ENCODE peak calls at places on chromosome 14, in nine cellular contexts. One of them, this sample, is unnamed.

GRCh38 chr14:79325071-79325470 is 886.2 kb downstream of the DIO2 start:
- DNase-seq in HT-29: no peak
- DNase-seq in head of caudate nucleus: no peak
- DNase-seq in effector memory CD8-positive, alpha-beta T cell: no peak
- DNase-seq in posterior cingulate gyrus: no peak
- DNase-seq in SK-N-SH: no peak
- DNase-seq in activated CD4-positive, alpha-beta T cell treated with anti-CD3 and anti-CD28 coated beads for 1 hour: no peak
- DNase-seq in activated CD4-positive, alpha-beta memory T cell treated with anti-CD3 and anti-CD28 coated beads, Interleukin-2, amount 10 ng/mL, durations not matched to agents 7 days and 5 days: no peak
- DNase-seq in gastrocnemius medialis: no peak
- DNase-seq in this sample: no peak

GRCh38 chr14:102525213-102526143 is 15.9 kb upstream of the ANKRD9 start:
- DNase-seq in SK-N-SH: no peak
- DNase-seq in head of caudate nucleus: no peak
- DNase-seq in activated CD4-positive, alpha-beta memory T cell treated with anti-CD3 and anti-CD28 coated beads, Interleukin-2, amount 10 ng/mL, durations not matched to agents 7 days and 5 days: peak; percentile 61
- DNase-seq in activated CD4-positive, alpha-beta T cell treated with anti-CD3 and anti-CD28 coated beads for 1 hour: no peak
- DNase-seq in posterior cingulate gyrus: no peak
- DNase-seq in HT-29: peak; percentile 55
- DNase-seq in gastrocnemius medialis: no peak
- DNase-seq in effector memory CD8-positive, alpha-beta T cell: peak; percentile 42
- DNase-seq in this sample: no peak

GRCh38 chr14:90275820-90276219 is 19.5 kb downstream of the PSMC1 start:
- DNase-seq in activated CD4-positive, alpha-beta memory T cell treated with anti-CD3 and anti-CD28 coated beads, Interleukin-2, amount 10 ng/mL, durations not matched to agents 7 days and 5 days: peak; percentile 24
- DNase-seq in head of caudate nucleus: no peak
- DNase-seq in gastrocnemius medialis: no peak
- DNase-seq in activated CD4-positive, alpha-beta T cell treated with anti-CD3 and anti-CD28 coated beads for 1 hour: no peak
- DNase-seq in SK-N-SH: no peak
- DNase-seq in posterior cingulate gyrus: peak; percentile 81
- DNase-seq in effector memory CD8-positive, alpha-beta T cell: no peak
- DNase-seq in HT-29: no peak
- DNase-seq in this sample: no peak

GRCh38 chr14:86003998-86004397 is 474.1 kb downstream of the FLRT2 start:
- DNase-seq in activated CD4-positive, alpha-beta memory T cell treated with anti-CD3 and anti-CD28 coated beads, Interleukin-2, amount 10 ng/mL, durations not matched to agents 7 days and 5 days: no peak
- DNase-seq in gastrocnemius medialis: no peak
- DNase-seq in effector memory CD8-positive, alpha-beta T cell: no peak
- DNase-seq in HT-29: no peak
- DNase-seq in activated CD4-positive, alpha-beta T cell treated with anti-CD3 and anti-CD28 coated beads for 1 hour: no peak
- DNase-seq in SK-N-SH: no peak
- DNase-seq in posterior cingulate gyrus: no peak
- DNase-seq in head of caudate nucleus: no peak
- DNase-seq in this sample: no peak

GRCh38 chr14:64855732-64856527 is 23.8 kb downstream of the SPTB start:
- DNase-seq in activated CD4-positive, alpha-beta memory T cell treated with anti-CD3 and anti-CD28 coated beads, Interleukin-2, amount 10 ng/mL, durations not matched to agents 7 days and 5 days: no peak
- DNase-seq in activated CD4-positive, alpha-beta T cell treated with anti-CD3 and anti-CD28 coated beads for 1 hour: no peak
- DNase-seq in gastrocnemius medialis: peak; percentile 76
- DNase-seq in HT-29: no peak
- DNase-seq in effector memory CD8-positive, alpha-beta T cell: no peak
- DNase-seq in SK-N-SH: no peak
- DNase-seq in head of caudate nucleus: no peak
- DNase-seq in posterior cingulate gyrus: no peak
- DNase-seq in this sample: no peak

GRCh38 chr14:104928391-104929133 is 3.9 kb downstream of the PLD4 start:
- DNase-seq in head of caudate nucleus: no peak
- DNase-seq in gastrocnemius medialis: no peak
- DNase-seq in effector memory CD8-positive, alpha-beta T cell: no peak
- DNase-seq in HT-29: no peak
- DNase-seq in SK-N-SH: no peak
- DNase-seq in activated CD4-positive, alpha-beta memory T cell treated with anti-CD3 and anti-CD28 coated beads, Interleukin-2, amount 10 ng/mL, durations not matched to agents 7 days and 5 days: no peak
- DNase-seq in posterior cingulate gyrus: peak; percentile 83
- DNase-seq in activated CD4-positive, alpha-beta T cell treated with anti-CD3 and anti-CD28 coated beads for 1 hour: no peak
- DNase-seq in this sample: no peak

GRCh38 chr14:105204206-105204930 is 23.3 kb upstream of the NUDT14 start:
- DNase-seq in effector memory CD8-positive, alpha-beta T cell: no peak
- DNase-seq in activated CD4-positive, alpha-beta T cell treated with anti-CD3 and anti-CD28 coated beads for 1 hour: no peak
- DNase-seq in gastrocnemius medialis: peak; percentile 61
- DNase-seq in SK-N-SH: no peak
- DNase-seq in activated CD4-positive, alpha-beta memory T cell treated with anti-CD3 and anti-CD28 coated beads, Interleukin-2, amount 10 ng/mL, durations not matched to agents 7 days and 5 days: no peak
- DNase-seq in posterior cingulate gyrus: peak; percentile 95
- DNase-seq in HT-29: peak; percentile 76
- DNase-seq in head of caudate nucleus: peak; percentile 34
- DNase-seq in this sample: no peak

GRCh38 chr14:74804219-74804825 is 41.2 kb downstream of the YLPM1 start:
- DNase-seq in activated CD4-positive, alpha-beta T cell treated with anti-CD3 and anti-CD28 coated beads for 1 hour: no peak
- DNase-seq in SK-N-SH: peak; percentile 44
- DNase-seq in posterior cingulate gyrus: no peak
- DNase-seq in head of caudate nucleus: no peak
- DNase-seq in HT-29: peak; percentile 42
- DNase-seq in gastrocnemius medialis: no peak
- DNase-seq in activated CD4-positive, alpha-beta memory T cell treated with anti-CD3 and anti-CD28 coated beads, Interleukin-2, amount 10 ng/mL, durations not matched to agents 7 days and 5 days: peak; percentile 42
- DNase-seq in effector memory CD8-positive, alpha-beta T cell: peak; percentile 17
- DNase-seq in this sample: no peak

GRCh38 chr14:81172353-81172752 is 48.4 kb downstream of the GTF2A1 start:
- DNase-seq in activated CD4-positive, alpha-beta T cell treated with anti-CD3 and anti-CD28 coated beads for 1 hour: no peak
- DNase-seq in activated CD4-positive, alpha-beta memory T cell treated with anti-CD3 and anti-CD28 coated beads, Interleukin-2, amount 10 ng/mL, durations not matched to agents 7 days and 5 days: no peak
- DNase-seq in SK-N-SH: no peak
- DNase-seq in head of caudate nucleus: no peak
- DNase-seq in effector memory CD8-positive, alpha-beta T cell: no peak
- DNase-seq in posterior cingulate gyrus: no peak
- DNase-seq in HT-29: no peak
- DNase-seq in gastrocnemius medialis: no peak
- DNase-seq in this sample: no peak

GRCh38 chr14:50697659-50698290 is 29.7 kb upstream of the SAV1 start:
- DNase-seq in SK-N-SH: no peak
- DNase-seq in HT-29: no peak
- DNase-seq in head of caudate nucleus: no peak
- DNase-seq in activated CD4-positive, alpha-beta T cell treated with anti-CD3 and anti-CD28 coated beads for 1 hour: no peak
- DNase-seq in gastrocnemius medialis: no peak
- DNase-seq in posterior cingulate gyrus: no peak
- DNase-seq in activated CD4-positive, alpha-beta memory T cell treated with anti-CD3 and anti-CD28 coated beads, Interleukin-2, amount 10 ng/mL, durations not matched to agents 7 days and 5 days: no peak
- DNase-seq in effector memory CD8-positive, alpha-beta T cell: no peak
- DNase-seq in this sample: no peak

GRCh38 chr14:90828642-90829487 is 12.6 kb upstream of the TTC7B start:
- DNase-seq in gastrocnemius medialis: no peak
- DNase-seq in activated CD4-positive, alpha-beta memory T cell treated with anti-CD3 and anti-CD28 coated beads, Interleukin-2, amount 10 ng/mL, durations not matched to agents 7 days and 5 days: peak; percentile 56
- DNase-seq in HT-29: no peak
- DNase-seq in SK-N-SH: no peak
- DNase-seq in posterior cingulate gyrus: no peak
- DNase-seq in effector memory CD8-positive, alpha-beta T cell: no peak
- DNase-seq in activated CD4-positive, alpha-beta T cell treated with anti-CD3 and anti-CD28 coated beads for 1 hour: no peak
- DNase-seq in head of caudate nucleus: no peak
- DNase-seq in this sample: peak; percentile 8

GRCh38 chr14:92846162-92846897 is 52.2 kb downstream of the GOLGA5 start:
- DNase-seq in activated CD4-positive, alpha-beta T cell treated with anti-CD3 and anti-CD28 coated beads for 1 hour: no peak
- DNase-seq in effector memory CD8-positive, alpha-beta T cell: no peak
- DNase-seq in activated CD4-positive, alpha-beta memory T cell treated with anti-CD3 and anti-CD28 coated beads, Interleukin-2, amount 10 ng/mL, durations not matched to agents 7 days and 5 days: peak; percentile 41
- DNase-seq in gastrocnemius medialis: no peak
- DNase-seq in HT-29: no peak
- DNase-seq in SK-N-SH: no peak
- DNase-seq in posterior cingulate gyrus: no peak
- DNase-seq in head of caudate nucleus: no peak
- DNase-seq in this sample: no peak

This sample was measured in activated effector memory CD4-positive, alpha-beta T cell treated with Interleukin-2 at 50 U/mL for 16 hours.